ENCODE peak calls at places on chromosome 2, in four cellular contexts. F is frontal cortex, Y is IMR-90, Q is neural progenitor cell. C is an unnamed sample.

GRCh38 chr2:239462671-239463506 is 62.1 kb upstream of the HDAC4 start:
- DNase-seq in F (no peak), Y (no peak), Q (no peak), C (no peak)

GRCh38 chr2:228532233-228532632 is 350.7 kb upstream of the SPHKAP start:
- DNase-seq in Y (no peak), F (no peak), Q (no peak), C (no peak)

GRCh38 chr2:27072950-27073349 is 1.5 kb upstream of the OST4 start:
- DNase-seq in Y (peak), F (no peak), Q (no peak), C (no peak)

GRCh38 chr2:110744429-110744828 is 12.1 kb downstream of the ACOXL start:
- DNase-seq in F (no peak), Q (no peak), Y (no peak), C (no peak)

GRCh38 chr2:127064642-127065250 is 42.2 kb downstream of the BIN1 start:
- DNase-seq in Q (peak), Y (peak), F (peak), C (peak)

GRCh38 chr2:173828189-173829157 is 136.7 kb downstream of the SP3 start:
- DNase-seq in Q (no peak), F (no peak), Y (peak), C (no peak)

GRCh38 chr2:16425462-16426336 is 239.9 kb downstream of the CYRIA start:
- DNase-seq in F (no peak), Y (no peak), Q (no peak), C (no peak)

GRCh38 chr2:219433666-219434467 is 776 bp upstream of the SPEG start:
- DNase-seq in Y (peak), Q (peak), F (no peak), C (no peak)

GRCh38 chr2:147829106-147829505 is 15.7 kb upstream of the ACVR2A start:
- DNase-seq in Q (no peak), F (no peak), Y (peak), C (no peak)

GRCh38 chr2:240232264-240232915 is 91.9 kb upstream of the OTOS start:
- DNase-seq in F (no peak), Q (no peak), Y (no peak), C (no peak)

GRCh38 chr2:239911630-239912071 is 113.5 kb downstream of the NDUFA10 start:
- DNase-seq in Q (no peak), F (no peak), Y (no peak), C (no peak)

GRCh38 chr2:151120016-151120415 is 141.6 kb downstream of the RBM43 start:
- DNase-seq in F (no peak), Q (no peak), Y (no peak), C (no peak)

GRCh38 chr2:153059338-153060052 is 341.1 kb downstream of the ARL6IP6 start:
- DNase-seq in Y (no peak), F (no peak), Q (peak), C (no peak)

GRCh38 chr2:188975497-188976102 is 1.4 kb downstream of the COL3A1 start:
- DNase-seq in F (no peak), Q (no peak), Y (peak), C (no peak)

GRCh38 chr2:64770137-64770780 is 116.5 kb upstream of the SERTAD2 start:
- DNase-seq in Y (peak), Q (no peak), F (no peak), C (no peak)

GRCh38 chr2:31275976-31276375 is 42.0 kb downstream of the EHD3 start:
- DNase-seq in F (no peak), Y (no peak), Q (peak), C (no peak)

GRCh38 chr2:233700028-233700635 is 7.4 kb downstream of the UGT1A6 start:
- DNase-seq in F (no peak), Y (peak), Q (peak), C (no peak)

GRCh38 chr2:181163139-181163538 is 182.7 kb downstream of the UBE2E3 start:
- DNase-seq in Y (no peak), Q (no peak), F (no peak), C (no peak)

GRCh38 chr2:70498054-70498453 is 55.6 kb downstream of the TGFA start:
- DNase-seq in F (no peak), Y (no peak), Q (peak), C (no peak)

GRCh38 chr2:220708366-220708765 is 863.7 kb downstream of the EPHA4 start:
- DNase-seq in Y (peak), Q (no peak), F (no peak), C (no peak)

GRCh38 chr2:141105763-141106162 is 1025.1 kb downstream of the LRP1B start:
- DNase-seq in Q (peak), F (no peak), Y (no peak), C (no peak)

GRCh38 chr2:72211359-72211758 is 63.7 kb upstream of the CYP26B1 start:
- DNase-seq in Q (no peak), F (no peak), Y (no peak), C (no peak)

GRCh38 chr2:11729362-11730212 is 16.8 kb upstream of the LPIN1 start:
- DNase-seq in Y (no peak), Q (no peak), F (no peak), C (no peak)

GRCh38 chr2:162261032-162261945 is 18.0 kb upstream of the FAP start:
- DNase-seq in F (no peak), Q (no peak), Y (peak), C (no peak)

GRCh38 chr2:63652063-63652985 is 63.6 kb downstream of the MDH1 start:
- DNase-seq in F (no peak), Y (no peak), Q (no peak), C (no peak)

GRCh38 chr2:224025874-224026273 is 13.2 kb downstream of the SERPINE2 start:
- DNase-seq in F (no peak), Q (no peak), Y (no peak), C (no peak)

GRCh38 chr2:26805241-26805676 is 19.4 kb downstream of the CENPA start:
- DNase-seq in Y (peak), Q (no peak), F (no peak), C (no peak)